ENCODE peak calls at places on chromosomes 7 and 10, in eight cellular contexts. K, D, J, N, T, S, H and L are unnamed samples.

GRCh38 chr7:116499168-116500070 is at the start of gene CAV2:
- DNase-seq in T (peak), S (peak), K (peak), N (peak), H (no peak), J (peak), D (peak), L (peak)

GRCh38 chr10:101777085-101777856 is 1.4 kb upstream of the FGF8 start:
- DNase-seq in H (no peak), J (no peak), S (no peak), K (peak), T (no peak), N (peak), D (no peak), L (no peak)

GRCh38 chr10:14688606-14689005 is 86.1 kb downstream of the FAM107B start:
- DNase-seq in N (no peak), D (no peak), S (no peak), T (no peak), H (no peak), K (no peak), J (no peak), L (no peak)

GRCh38 chr10:22174442-22174841 is 43.4 kb downstream of the EBLN1 start:
- DNase-seq in K (no peak), T (no peak), H (no peak), N (no peak), S (no peak), J (no peak), D (no peak), L (no peak)

GRCh38 chr7:41599760-41600159 is 103.1 kb downstream of the INHBA start:
- DNase-seq in H (no peak), S (no peak), J (no peak), N (no peak), T (peak), D (no peak), K (no peak), L (no peak)

GRCh38 chr10:98041352-98042043 is 11.1 kb upstream of the CRTAC1 start:
- DNase-seq in S (no peak), J (peak), H (peak), N (peak), T (peak), K (peak), D (peak), L (no peak)

GRCh38 chr7:93914581-93915066 is 6.9 kb upstream of the GNG11 start:
- DNase-seq in D (no peak), N (no peak), K (no peak), S (no peak), J (no peak), T (no peak), H (no peak), L (no peak)

GRCh38 chr10:104614245-104614831 is 26.8 kb upstream of the SORCS3 start:
- DNase-seq in S (no peak), T (peak), J (no peak), D (peak), N (no peak), K (no peak), H (peak), L (no peak)

GRCh38 chr10:2839081-2839725 is 228.1 kb upstream of the PFKP start:
- DNase-seq in S (no peak), T (peak), N (no peak), J (peak), D (peak), K (no peak), H (peak), L (no peak)

GRCh38 chr10:101778781-101779543 is 3.0 kb upstream of the FGF8 start:
- DNase-seq in S (peak), T (peak), N (peak), H (no peak), D (peak), K (peak), J (peak), L (no peak)

GRCh38 chr10:33010132-33011037 is 52.4 kb upstream of the ITGB1 start:
- DNase-seq in T (peak), K (no peak), S (no peak), H (peak), N (no peak), J (no peak), D (peak), L (no peak)

GRCh38 chr10:80705899-80706298 is 168.2 kb downstream of the SH2D4B start:
- DNase-seq in D (no peak), J (no peak), T (no peak), K (no peak), S (no peak), H (no peak), N (no peak), L (no peak)

GRCh38 chr10:73785721-73786511 is 510 bp downstream of the ZSWIM8 start:
- DNase-seq in H (no peak), N (no peak), J (peak), K (peak), T (peak), S (peak), D (peak), L (no peak)

GRCh38 chr10:34319197-34319846 is 495.8 kb downstream of the PARD3 start:
- DNase-seq in N (no peak), H (peak), T (no peak), J (peak), D (no peak), K (peak), S (no peak), L (no peak)

GRCh38 chr7:106367018-106367420 is 82.2 kb upstream of the NAMPT start:
- DNase-seq in T (peak), J (no peak), N (no peak), D (peak), K (no peak), S (peak), H (peak), L (no peak)

GRCh38 chr7:121960678-121961461 is 87.9 kb downstream of the PTPRZ1 start:
- DNase-seq in D (no peak), T (no peak), K (no peak), S (no peak), H (no peak), J (no peak), N (no peak), L (no peak)

GRCh38 chr10:70858759-70859158 is 29.6 kb downstream of the PCBD1 start:
- DNase-seq in S (no peak), N (no peak), T (no peak), H (no peak), J (no peak), D (no peak), K (no peak), L (no peak)

GRCh38 chr10:123741146-123741545 is 75.0 kb downstream of the GPR26 start:
- DNase-seq in N (no peak), H (no peak), D (no peak), J (no peak), S (no peak), K (no peak), T (no peak), L (no peak)

GRCh38 chr10:75468612-75469011 is 37.2 kb downstream of the LRMDA start:
- DNase-seq in J (no peak), K (no peak), N (peak), H (no peak), T (no peak), S (no peak), D (no peak), L (no peak)
- TF ChIP-seq POLR2AphosphoS5 in J (no peak), K (no peak), N (no peak), H (no peak), T (no peak), S (no peak), D (no peak), L (no peak)

DNA sequence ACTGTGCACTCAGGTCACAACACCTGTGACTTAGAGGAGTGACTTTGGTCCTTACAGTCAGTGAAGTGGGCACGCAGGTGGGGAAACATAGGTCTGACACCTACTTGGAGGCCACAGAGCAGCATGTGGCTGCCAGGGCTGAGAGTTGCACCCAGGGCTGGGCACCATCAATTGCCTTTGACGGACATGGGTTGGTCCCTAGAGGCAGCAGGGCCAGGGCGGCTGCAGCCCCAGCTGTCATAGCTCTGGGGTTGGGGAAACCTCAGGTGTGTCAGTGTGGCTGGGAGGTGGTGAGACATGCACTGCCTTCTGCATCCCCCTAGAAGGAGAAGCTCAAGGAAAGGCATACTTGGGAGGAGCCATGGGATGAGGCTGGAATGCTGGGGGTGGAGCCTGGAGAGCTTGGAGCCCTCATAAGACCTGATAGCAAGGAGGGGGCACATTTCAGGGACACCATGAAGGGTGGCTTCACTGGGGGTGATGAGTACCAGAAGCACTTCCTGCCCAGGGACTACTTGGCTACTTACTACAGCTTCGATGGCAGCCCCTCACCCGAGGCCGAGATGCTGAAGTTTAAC is at the start of gene INMT:
- DNase-seq in J (no peak), K (no peak), T (no peak), H (no peak), S (no peak), D (no peak), N (no peak), L (no peak)
- H3K4me3 ChIP-seq in J (no peak), K (peak), T (no peak), H (no peak), S (peak), D (no peak), N (peak), L (peak)

GRCh38 chr7:135151162-135151932 is 3.5 kb downstream of the TMEM140 start:
- DNase-seq in T (no peak), N (no peak), K (no peak), J (no peak), S (no peak), H (no peak), D (no peak), L (no peak)
- H3K27ac ChIP-seq in T (no peak), N (peak), K (no peak), J (peak), S (peak), H (no peak), D (no peak), L (no peak)

GRCh38 chr7:36045830-36046341 is 107.2 kb upstream of the EEPD1 start:
- DNase-seq in T (peak), D (no peak), J (no peak), H (no peak), N (no peak), K (no peak), S (no peak), L (no peak)

GRCh38 chr7:36045275-36045674 is 107.8 kb upstream of the EEPD1 start:
- DNase-seq in T (no peak), J (no peak), S (no peak), N (no peak), K (no peak), H (no peak), D (no peak), L (no peak)

GRCh38 chr7:36048902-36049240 is 104.2 kb upstream of the EEPD1 start:
- DNase-seq in D (no peak), H (no peak), T (no peak), N (no peak), J (no peak), K (no peak), S (no peak), L (no peak)

GRCh38 chr7:36047254-36047653 is 105.8 kb upstream of the EEPD1 start:
- DNase-seq in N (no peak), S (no peak), H (no peak), J (no peak), K (no peak), D (peak), T (peak), L (no peak)

DNA sequence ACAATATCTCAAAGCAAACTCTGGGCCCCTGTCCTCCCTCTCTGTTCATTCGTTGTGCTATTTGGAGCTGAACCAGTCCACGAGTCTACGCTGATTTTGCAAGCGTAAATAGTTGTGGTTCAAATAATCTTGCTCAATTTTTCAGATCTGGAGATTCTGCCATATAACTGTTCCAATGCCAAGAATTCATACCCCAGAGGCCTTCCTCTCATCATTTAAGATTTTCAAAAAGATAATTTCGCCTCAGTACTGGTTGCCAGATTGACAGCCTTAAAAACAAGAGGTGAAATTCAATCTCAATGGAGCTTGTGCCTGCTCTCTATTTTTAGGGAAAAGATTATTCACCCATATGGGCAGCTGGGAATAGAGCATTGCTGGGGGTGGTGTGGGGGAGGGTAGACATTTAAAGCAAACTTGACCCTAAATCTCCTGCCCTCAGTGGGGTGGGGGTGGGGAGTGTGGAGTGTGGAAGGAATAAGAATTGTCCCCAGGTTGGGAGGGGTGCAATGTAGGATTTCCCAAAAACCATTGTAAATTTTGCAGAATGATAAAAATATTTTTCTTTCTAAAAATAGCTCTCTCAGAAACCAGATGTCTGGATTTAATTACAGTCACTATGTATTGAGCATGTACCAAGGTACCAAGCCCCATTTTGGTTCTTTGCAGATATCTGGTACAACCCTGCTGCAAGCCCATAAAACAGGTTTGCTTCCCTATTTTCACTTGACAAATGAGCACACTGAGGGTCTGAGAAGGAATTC is 104.7 kb upstream of the EEPD1 start:
- DNase-seq in N (peak), S (no peak), K (no peak), T (no peak), D (no peak), H (no peak), J (no peak), L (no peak)
- TF ChIP-seq POLR2AphosphoS5 in N (peak), S (no peak), K (no peak), T (no peak), D (no peak), H (no peak), J (no peak), L (no peak)

GRCh38 chr10:132392184-132392800 is 4.7 kb upstream of the PWWP2B start:
- DNase-seq in T (no peak), N (peak), H (no peak), S (peak), D (no peak), K (no peak), J (peak), L (no peak)
- H3K4me3 ChIP-seq in T (no peak), N (no peak), H (no peak), S (no peak), D (no peak), K (no peak), J (no peak), L (no peak)

GRCh38 chr7:25557379-25557916 is 329.2 kb upstream of the NPVF start:
- DNase-seq in N (no peak), J (no peak), S (no peak), K (no peak), D (no peak), H (no peak), T (no peak), L (no peak)
- H3K27ac ChIP-seq in N (peak), J (no peak), S (no peak), K (no peak), D (no peak), H (no peak), T (no peak), L (no peak)

GRCh38 chr7:110142939-110143526 is 947.9 kb upstream of the LRRN3 start:
- DNase-seq in T (no peak), K (no peak), D (no peak), S (no peak), J (no peak), N (no peak), H (no peak), L (no peak)
- TF ChIP-seq POLR2AphosphoS5 in T (no peak), K (no peak), D (no peak), S (no peak), J (no peak), N (no peak), H (no peak), L (no peak)